ENCODE peak calls at places on chromosomes 1 and 21, in nine cellular contexts. R, B, Z, M, V, K, D, C and J are unnamed samples.

GRCh38 chr1:17653728-17654351 is 101.3 kb upstream of the ACTL8 start:
- DNase-seq in R (no peak), B (peak), Z (peak), M (peak), V (no peak), K (peak), D (no peak), C (peak), J (peak)

GRCh38 chr1:153400244-153400643 is 9.4 kb upstream of the S100A8 start:
- DNase-seq in R (no peak), B (no peak), Z (no peak), M (no peak), V (no peak), K (no peak), D (no peak), C (no peak), J (no peak)

GRCh38 chr1:53559854-53560571 is 100.8 kb downstream of the DMRTB1 start:
- DNase-seq in R (no peak), B (no peak), Z (no peak), M (no peak), V (peak), K (no peak), D (no peak), C (no peak), J (no peak)

GRCh38 chr1:242211254-242212022 is 212.5 kb upstream of the MAP1LC3C start:
- DNase-seq in R (no peak), B (no peak), Z (no peak), M (peak), V (no peak), K (no peak), D (no peak), C (no peak), J (no peak)

GRCh38 chr1:202941372-202941771 is 14.3 kb upstream of the KLHL12 start:
- DNase-seq in R (no peak), B (no peak), Z (no peak), M (no peak), V (no peak), K (no peak), D (no peak), C (no peak), J (no peak)

GRCh38 chr1:43414634-43415223 is 25.0 kb downstream of the SZT2 start:
- DNase-seq in R (no peak), B (peak), Z (peak), M (peak), V (no peak), K (peak), D (no peak), C (peak), J (peak)

GRCh38 chr1:100628631-100629081 is 90.7 kb downstream of the GPR88 start:
- DNase-seq in R (no peak), B (no peak), Z (no peak), M (no peak), V (no peak), K (peak), D (no peak), C (no peak), J (no peak)

GRCh38 chr1:26318338-26319064 is 743 bp downstream of the CD52 start:
- DNase-seq in R (no peak), B (no peak), Z (no peak), M (no peak), V (peak), K (no peak), D (no peak), C (no peak), J (no peak)

GRCh38 chr1:173269490-173270230 is 62.5 kb upstream of the TNFSF4 start:
- DNase-seq in R (peak), B (peak), Z (no peak), M (no peak), V (no peak), K (peak), D (peak), C (no peak), J (peak)

GRCh38 chr1:12202577-12202976 is 27.3 kb upstream of the VPS13D start:
- DNase-seq in R (no peak), B (no peak), Z (no peak), M (no peak), V (no peak), K (no peak), D (no peak), C (no peak), J (no peak)

GRCh38 chr1:209720826-209721225 is 16.2 kb downstream of the HSD11B1 start:
- DNase-seq in R (no peak), B (no peak), Z (no peak), M (no peak), V (no peak), K (no peak), D (no peak), C (no peak), J (no peak)

GRCh38 chr1:21703318-21703963 is 34.3 kb upstream of the RAP1GAP start:
- DNase-seq in R (peak), B (no peak), Z (no peak), M (peak), V (no peak), K (peak), D (peak), C (peak), J (peak)

GRCh38 chr21:40769231-40769630 is 77.7 kb downstream of the DSCAM start:
- DNase-seq in R (no peak), B (no peak), Z (no peak), M (no peak), V (no peak), K (no peak), D (no peak), C (no peak), J (no peak)

GRCh38 chr1:945910-946565 is 13.0 kb downstream of the NOC2L start:
- DNase-seq in R (no peak), B (no peak), Z (no peak), M (no peak), V (no peak), K (no peak), D (no peak), C (no peak), J (no peak)

DNA sequence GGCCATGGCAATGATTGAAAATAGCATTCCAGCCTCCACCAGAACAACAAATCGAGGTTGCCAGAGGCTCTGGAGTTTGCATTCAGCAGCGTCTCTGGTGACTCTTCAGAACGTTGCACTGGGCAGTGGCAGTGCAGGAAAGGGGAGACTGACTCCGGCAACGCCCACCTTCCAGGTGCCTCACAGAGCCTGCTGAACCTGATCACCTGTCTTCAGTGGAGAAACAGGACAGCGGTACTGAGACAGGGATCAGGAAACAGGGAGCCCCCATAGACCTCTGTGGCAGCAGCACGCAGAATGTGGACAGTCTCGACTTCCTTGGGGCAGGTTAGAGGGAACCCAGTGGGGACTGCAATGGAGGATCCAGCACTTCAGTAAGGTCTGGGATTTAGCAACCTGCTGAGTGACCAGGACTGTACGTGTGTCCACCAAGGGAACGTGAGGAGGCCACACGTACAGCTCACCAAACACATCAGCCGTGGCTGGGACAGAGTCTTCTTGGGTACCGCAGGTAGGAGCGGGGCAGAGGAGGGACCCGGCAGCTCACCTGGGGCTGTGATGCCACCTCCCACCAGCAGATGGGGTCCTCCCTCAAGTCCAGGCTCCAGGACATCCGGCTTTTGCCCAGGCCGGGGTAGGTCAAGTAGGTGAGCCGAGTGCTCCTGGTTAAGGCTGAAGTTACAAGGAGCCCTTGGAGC is 128.6 kb downstream of the PRDM2 start:
- DNase-seq in R (no peak), B (peak), Z (no peak), M (peak), V (no peak), K (no peak), D (no peak), C (no peak), J (peak)
- TF ChIP-seq CTCF in R (peak), B (peak), Z (peak), M (peak), V (peak), K (peak), D (peak), C (peak), J (peak)

GRCh38 chr1:74368335-74368734 is 133.1 kb downstream of the TNNI3K start:
- DNase-seq in R (no peak), B (no peak), Z (no peak), M (no peak), V (no peak), K (no peak), D (no peak), C (no peak), J (no peak)

GRCh38 chr1:74362691-74363090 is 127.5 kb downstream of the TNNI3K start:
- DNase-seq in R (no peak), B (no peak), Z (no peak), M (no peak), V (no peak), K (no peak), D (no peak), C (no peak), J (no peak)

GRCh38 chr1:74363220-74363619 is 128.0 kb downstream of the TNNI3K start:
- DNase-seq in R (no peak), B (no peak), Z (peak), M (peak), V (no peak), K (no peak), D (no peak), C (no peak), J (no peak)
- H3K4me3 ChIP-seq in R (no peak), B (no peak), Z (no peak), M (no peak), V (no peak), K (no peak), D (no peak), C (no peak), J (no peak)

DNA sequence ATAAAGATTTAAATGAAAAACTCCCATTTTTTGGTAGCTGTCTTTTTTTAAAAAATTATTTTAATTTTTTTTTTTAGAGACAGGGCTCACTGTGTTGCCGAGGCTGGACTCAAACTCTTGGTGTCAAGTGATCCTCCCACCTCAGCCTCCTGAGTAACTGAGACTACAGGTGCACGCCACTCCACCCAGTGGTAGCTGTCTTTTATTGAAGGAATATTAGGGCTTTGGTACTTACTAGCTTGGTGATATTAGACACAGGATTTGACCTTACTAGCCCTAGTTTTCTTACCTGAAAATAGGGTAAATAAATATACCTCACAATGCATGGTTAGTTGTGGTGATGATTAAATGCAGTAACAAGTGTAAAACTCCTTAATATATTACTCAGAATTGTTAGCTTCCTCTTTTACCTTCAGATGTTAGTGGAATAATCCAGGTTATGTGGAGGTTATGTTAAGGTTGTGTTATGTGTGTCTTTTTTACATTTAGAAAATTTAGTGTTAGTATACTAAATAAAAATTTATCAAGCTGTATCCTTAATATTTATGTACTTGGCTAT is 66.8 kb downstream of the PHACTR4 start:
- DNase-seq in R (no peak), B (no peak), Z (no peak), M (no peak), V (no peak), K (no peak), D (no peak), C (no peak), J (no peak)
- TF ChIP-seq CTCF in R (no peak), B (no peak), Z (no peak), M (no peak), V (no peak), K (no peak), D (no peak), C (no peak), J (no peak)

GRCh38 chr1:9905010-9905409 is 5.1 kb downstream of the CTNNBIP1 start:
- DNase-seq in R (no peak), B (no peak), Z (no peak), M (no peak), V (no peak), K (peak), D (no peak), C (no peak), J (peak)

GRCh38 chr1:9903801-9904527 is 6.1 kb downstream of the CTNNBIP1 start:
- DNase-seq in R (no peak), B (no peak), Z (no peak), M (no peak), V (no peak), K (no peak), D (no peak), C (no peak), J (no peak)

GRCh38 chr1:9906466-9906865 is 3.6 kb downstream of the CTNNBIP1 start:
- DNase-seq in R (no peak), B (no peak), Z (no peak), M (no peak), V (no peak), K (no peak), D (no peak), C (no peak), J (no peak)

GRCh38 chr1:9902060-9902452 is 8.0 kb downstream of the CTNNBIP1 start:
- DNase-seq in R (no peak), B (no peak), Z (no peak), M (no peak), V (no peak), K (no peak), D (no peak), C (no peak), J (no peak)

DNA sequence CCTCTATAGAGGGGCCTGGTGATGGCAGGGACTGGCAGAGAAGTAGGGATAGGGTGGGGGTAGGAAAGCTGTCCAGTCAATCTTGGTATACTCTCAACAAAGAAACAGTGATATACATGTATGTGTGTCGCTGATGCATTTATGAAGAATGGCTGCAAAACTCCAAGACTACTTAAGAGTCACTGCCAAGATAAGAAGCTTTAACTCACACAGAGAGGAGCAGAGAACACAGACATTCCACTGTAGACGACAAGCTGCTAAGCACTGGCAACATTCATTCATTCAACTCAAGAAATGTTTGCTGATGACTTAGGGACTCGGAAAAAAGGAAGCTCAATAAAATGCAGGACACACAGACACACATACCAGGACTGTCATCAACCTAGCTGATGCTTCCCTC is 5.5 kb downstream of the CTNNBIP1 start:
- DNase-seq in R (no peak), B (no peak), Z (no peak), M (no peak), V (no peak), K (no peak), D (peak), C (no peak), J (peak)
- H3K4me3 ChIP-seq in R (no peak), B (no peak), Z (no peak), M (no peak), V (no peak), K (no peak), D (no peak), C (no peak), J (no peak)